ENCODE peak calls at places on chromosome 6, in seven cellular contexts. Q, J, P, X, Y, B and T are unnamed samples.
A peak's percentile ranks its signal among the peaks of the same experiment; 100 is the strongest.

GRCh38 chr6:165961236-165961751 is 206.4 kb downstream of the TBXT start:
- DNase-seq in Q (no peak), J (no peak), P (no peak), X (no peak), Y (no peak), B (no peak), T (no peak)

GRCh38 chr6:149380523-149380922 is 19.5 kb upstream of the SUMO4 start:
- DNase-seq in Q (no peak), J (no peak), P (no peak), X (no peak), Y (no peak), B (no peak), T (no peak)

GRCh38 chr6:71608646-71609045 is 277.7 kb upstream of the RIMS1 start:
- DNase-seq in Q (no peak), J (no peak), P (no peak), X (no peak), Y (no peak), B (no peak), T (peak; percentile 21)

GRCh38 chr6:16639689-16640480 is 121.4 kb downstream of the ATXN1 start:
- DNase-seq in Q (no peak), J (no peak), P (peak; percentile 80), X (no peak), Y (no peak), B (peak; percentile 72), T (peak; percentile 65)

GRCh38 chr6:144657691-144658090 is 372.6 kb downstream of the UTRN start:
- DNase-seq in Q (no peak), J (no peak), P (no peak), X (no peak), Y (no peak), B (no peak), T (peak; percentile 58)

GRCh38 chr6:33841070-33841469 is 37.3 kb upstream of the MLN start:
- DNase-seq in Q (no peak), J (no peak), P (no peak), X (no peak), Y (no peak), B (no peak), T (no peak)

GRCh38 chr6:133768656-133769295 is 120.1 kb upstream of the TCF21 start:
- DNase-seq in Q (no peak), J (no peak), P (peak; percentile 70), X (peak; percentile 64), Y (peak; percentile 63), B (peak; percentile 70), T (peak; percentile 54)

GRCh38 chr6:168514216-168514615 is 73.2 kb downstream of the SMOC2 start:
- DNase-seq in Q (peak; percentile 39), J (no peak), P (peak; percentile 75), X (peak; percentile 73), Y (peak; percentile 74), B (peak; percentile 13), T (peak; percentile 62)

GRCh38 chr6:5537967-5538366 is 276.7 kb downstream of the FARS2 start:
- DNase-seq in Q (no peak), J (no peak), P (peak; percentile 16), X (no peak), Y (no peak), B (peak; percentile 49), T (no peak)

GRCh38 chr6:80454197-80454596 is 347.7 kb downstream of the BCKDHB start:
- DNase-seq in Q (no peak), J (no peak), P (peak; percentile 85), X (no peak), Y (no peak), B (peak; percentile 81), T (peak; percentile 77)

GRCh38 chr6:42374027-42374669 is 77.6 kb downstream of the TRERF1 start:
- DNase-seq in Q (no peak), J (no peak), P (no peak), X (no peak), Y (no peak), B (no peak), T (peak; percentile 11)

GRCh38 chr6:136290406-136291010 is 862 bp upstream of the BCLAF1 start:
- DNase-seq in Q (peak; percentile 80), J (peak; percentile 86), P (peak; percentile 92), X (peak; percentile 81), Y (peak; percentile 71), B (peak; percentile 96), T (peak; percentile 82)

GRCh38 chr6:43120938-43121913 is 45.1 kb downstream of the PTK7 start:
- DNase-seq in Q (peak; percentile 29), J (no peak), P (peak; percentile 98), X (peak; percentile 92), Y (peak; percentile 84), B (peak; percentile 98), T (peak; percentile 97)

GRCh38 chr6:41963371-41963770 is 21.8 kb upstream of the CCND3 start:
- DNase-seq in Q (no peak), J (no peak), P (no peak), X (no peak), Y (no peak), B (no peak), T (no peak)

GRCh38 chr6:11663519-11663918 is 115.1 kb downstream of the ADTRP start:
- DNase-seq in Q (no peak), J (no peak), P (no peak), X (no peak), Y (no peak), B (no peak), T (no peak)

GRCh38 chr6:121366184-121366521 is 31.9 kb upstream of the TBC1D32 start:
- DNase-seq in Q (no peak), J (no peak), P (no peak), X (no peak), Y (no peak), B (no peak), T (no peak)

GRCh38 chr6:114844359-114844758 is 501.5 kb upstream of the HS3ST5 start:
- DNase-seq in Q (no peak), J (no peak), P (no peak), X (no peak), Y (no peak), B (no peak), T (no peak)

GRCh38 chr6:141164042-141164748 is 968.5 kb upstream of the GJE1 start:
- DNase-seq in Q (no peak), J (no peak), P (peak; percentile 19), X (no peak), Y (no peak), B (peak; percentile 83), T (no peak)

GRCh38 chr6:34021001-34021838 is 124.7 kb downstream of the GRM4 start:
- DNase-seq in Q (no peak), J (no peak), P (no peak), X (no peak), Y (no peak), B (no peak), T (no peak)

GRCh38 chr6:12012566-12013367 is 655 bp downstream of the HIVEP1 start:
- DNase-seq in Q (peak; percentile 76), J (peak; percentile 68), P (peak; percentile 94), X (peak; percentile 75), Y (peak; percentile 63), B (peak; percentile 92), T (peak; percentile 89)

GRCh38 chr6:111565316-111566221 is 40.1 kb downstream of the TRAF3IP2 start:
- DNase-seq in Q (peak; percentile 40), J (peak; percentile 86), P (no peak), X (no peak), Y (no peak), B (no peak), T (peak; percentile 52)

GRCh38 chr6:44074383-44075136 is 52.7 kb downstream of the MRPL14 start:
- DNase-seq in Q (peak; percentile 72), J (peak; percentile 88), P (peak; percentile 84), X (peak; percentile 86), Y (peak; percentile 76), B (peak; percentile 87), T (peak; percentile 82)

GRCh38 chr6:47854996-47855395 is 73.2 kb downstream of the OPN5 start:
- DNase-seq in Q (no peak), J (no peak), P (no peak), X (no peak), Y (no peak), B (no peak), T (no peak)

GRCh38 chr6:21005816-21006553 is 471.7 kb downstream of the CDKAL1 start:
- DNase-seq in Q (no peak), J (no peak), P (peak; percentile 85), X (no peak), Y (no peak), B (peak; percentile 81), T (peak; percentile 84)

GRCh38 chr6:150659046-150659763 is 59.5 kb downstream of the PLEKHG1 start:
- DNase-seq in Q (no peak), J (no peak), P (no peak), X (no peak), Y (no peak), B (no peak), T (no peak)

GRCh38 chr6:169881976-169882375 is 130.6 kb downstream of the ERMARD start:
- DNase-seq in Q (no peak), J (no peak), P (no peak), X (peak; percentile 52), Y (no peak), B (no peak), T (no peak)

GRCh38 chr6:43644940-43645612 is at the start of gene RSPH9:
- DNase-seq in Q (peak; percentile 34), J (no peak), P (peak; percentile 66), X (no peak), Y (peak; percentile 77), B (peak; percentile 66), T (no peak)

GRCh38 chr6:119627908-119628669 is 278.5 kb upstream of the MAN1A1 start:
- DNase-seq in Q (peak; percentile 13), J (no peak), P (peak; percentile 31), X (no peak), Y (no peak), B (peak; percentile 11), T (peak; percentile 45)
- TF ChIP-seq CTCF in Q (no peak), J (peak; percentile 33), P (no peak), X (no peak), Y (no peak), B (no peak), T (no peak)

GRCh38 chr6:30820196-30820595 is 64.1 kb upstream of the DDR1 start:
- DNase-seq in Q (no peak), J (no peak), P (peak; percentile 80), X (peak; percentile 86), Y (no peak), B (peak; percentile 87), T (peak; percentile 88)
- TF ChIP-seq CTCF in Q (no peak), J (no peak), P (peak; percentile 30), X (no peak), Y (no peak), B (no peak), T (no peak)

DNA sequence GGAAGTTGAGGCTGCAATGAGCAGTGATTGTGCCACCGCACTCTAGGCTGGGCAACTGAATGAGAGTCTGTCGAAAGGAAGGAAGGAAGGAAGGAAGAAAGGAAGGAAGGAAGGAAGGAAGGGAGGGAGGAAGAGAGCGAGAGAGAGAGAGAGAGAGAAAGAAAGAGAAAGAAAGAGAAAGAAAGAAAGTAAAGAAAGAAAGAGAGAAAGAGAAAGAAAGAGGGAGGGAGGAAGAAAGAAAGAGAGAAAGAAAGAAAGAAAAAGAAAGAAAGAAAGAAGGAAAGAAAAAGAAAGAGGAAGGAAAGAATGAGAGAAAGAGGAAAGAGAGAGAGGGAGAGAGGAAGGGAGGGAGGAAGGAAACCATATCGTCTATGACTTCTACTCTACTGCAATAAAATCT is 60.2 kb downstream of the OPRM1 start:
- DNase-seq in Q (no peak), J (no peak), P (no peak), X (no peak), Y (no peak), B (no peak), T (no peak)
- TF ChIP-seq CTCF in Q (no peak), J (no peak), P (no peak), X (no peak), Y (no peak), B (no peak), T (no peak)

GRCh38 chr6:137588472-137588871 is 94.3 kb upstream of the OLIG3 start:
- DNase-seq in Q (no peak), J (no peak), P (no peak), X (no peak), Y (no peak), B (no peak), T (no peak)

GRCh38 chr6:137590684-137591083 is 96.5 kb upstream of the OLIG3 start:
- DNase-seq in Q (no peak), J (no peak), P (no peak), X (no peak), Y (no peak), B (no peak), T (no peak)

GRCh38 chr6:137589067-137589848 is 95.1 kb upstream of the OLIG3 start:
- DNase-seq in Q (no peak), J (peak; percentile 81), P (peak; percentile 48), X (no peak), Y (no peak), B (peak; percentile 43), T (peak; percentile 10)
- TF ChIP-seq CTCF in Q (no peak), J (peak; percentile 95), P (peak; percentile 42), X (no peak), Y (no peak), B (peak; percentile 67), T (peak; percentile 27)